ENCODE peak calls at places on chromosomes 3 and 15, in four cellular contexts. Z is GDM1; Q is RWPE1; W is stimulated activated CD8-positive, alpha-beta memory T cell treated with anti-CD3 and anti-CD28 coated beads, Interleukin-12 subunit alpha, Interleukin-12 subunit beta, amount 100 ng/mL, for 4 hours. D is an unnamed sample.
A peak's percentile ranks its signal among the peaks of the same experiment; 100 is the strongest.

GRCh38 chr15:77027697-77028450 is 32.9 kb downstream of the PSTPIP1 start:
- DNase-seq in W (no peak), Z (no peak), Q (no peak), D (peak; percentile 23)

GRCh38 chr3:6605245-6605644 is 255.7 kb upstream of the GRM7 start:
- DNase-seq in W (no peak), Z (no peak), Q (no peak), D (no peak)

GRCh38 chr15:83919319-83919830 is 265.5 kb downstream of the ADAMTSL3 start:
- DNase-seq in W (no peak), Z (no peak), Q (no peak), D (no peak)

GRCh38 chr15:45842151-45842550 is 207.3 kb downstream of the SQOR start:
- DNase-seq in W (no peak), Z (no peak), Q (no peak), D (no peak)

GRCh38 chr3:117997201-117998049 is 1037.2 kb downstream of the IGSF11 start:
- DNase-seq in W (no peak), Q (peak; percentile 60), Z (peak; percentile 38), D (no peak)

GRCh38 chr3:136778865-136779264 is 26.7 kb upstream of the STAG1 start:
- DNase-seq in W (no peak), Q (no peak), Z (no peak), D (no peak)

GRCh38 chr15:100686725-100687488 is 84.5 kb downstream of the ASB7 start:
- DNase-seq in W (no peak), Q (peak; percentile 51), Z (no peak), D (no peak)

GRCh38 chr15:70156781-70157261 is 59.1 kb upstream of the TLE3 start:
- DNase-seq in W (no peak), Q (peak; percentile 21), Z (no peak), D (no peak)

GRCh38 chr3:191294291-191294690 is 34.9 kb upstream of the CCDC50 start:
- DNase-seq in Q (no peak), W (no peak), Z (no peak), D (no peak)

GRCh38 chr3:141056716-141057115 is 5.6 kb downstream of the SPSB4 start:
- DNase-seq in Z (no peak), Q (no peak), W (no peak), D (no peak)

GRCh38 chr15:25643120-25643519 is 204.3 kb upstream of the UBE3A start:
- DNase-seq in Z (no peak), W (no peak), Q (no peak), D (no peak)

GRCh38 chr15:81506936-81507335 is 132.9 kb upstream of the TMC3 start:
- DNase-seq in Z (no peak), W (no peak), Q (no peak), D (no peak)

GRCh38 chr3:184015381-184016019 is 2.2 kb downstream of the ABCC5 start:
- DNase-seq in Z (no peak), Q (no peak), W (no peak), D (no peak)

D was measured in B cell.